ENCODE peak calls at places on chromosomes 11 and 22, in nine cellular contexts. N is A549, O is foreskin fibroblast, D is kidney, A is transverse colon, Q is hepatocyte, H is mucosa of descending colon, M is neural crest cell, S is lower leg skin. L is an unnamed sample.

GRCh38 chr11:84106560-84106959 is 820.4 kb upstream of the CCDC90B start:
- DNase-seq in N (no peak), O (no peak), D (no peak), A (no peak), Q (no peak), H (no peak), M (no peak), S (no peak), L (no peak)

GRCh38 chr11:44609028-44609782 is 43.7 kb downstream of the CD82 start:
- DNase-seq in N (no peak), O (no peak), D (no peak), A (peak; percentile 21), Q (no peak), H (no peak), M (no peak), S (no peak), L (no peak)

GRCh38 chr11:3736816-3737215 is 60.5 kb downstream of the NUP98 start:
- DNase-seq in N (no peak), O (peak; percentile 28), D (no peak), A (no peak), Q (no peak), H (no peak), M (no peak), S (no peak), L (no peak)

GRCh38 chr11:66365711-66366619 is 5.6 kb downstream of the SLC29A2 start:
- DNase-seq in N (no peak), O (no peak), D (no peak), A (no peak), Q (peak; percentile 4), H (no peak), M (no peak), S (no peak), L (no peak)

GRCh38 chr11:129286813-129287212 is 88.8 kb upstream of the BARX2 start:
- DNase-seq in N (no peak), O (peak; percentile 8), D (no peak), A (no peak), Q (no peak), H (no peak), M (no peak), S (no peak), L (no peak)

GRCh38 chr22:39284142-39284980 is 35.1 kb downstream of the RPL3 start:
- DNase-seq in N (no peak), O (no peak), D (no peak), A (no peak), Q (no peak), H (no peak), M (no peak), S (no peak), L (no peak)

GRCh38 chr11:65695459-65696241 is 16.4 kb upstream of the KAT5 start:
- DNase-seq in N (no peak), O (no peak), D (peak; percentile 83), A (peak; percentile 82), Q (peak; percentile 47), H (peak; percentile 90), M (no peak), S (no peak), L (no peak)

GRCh38 chr22:30424471-30425326 is 869 bp upstream of the MTFP1 start:
- DNase-seq in N (peak; percentile 30), O (peak; percentile 60), D (peak; percentile 60), A (peak; percentile 23), Q (peak; percentile 37), H (peak; percentile 14), M (peak; percentile 21), S (no peak), L (no peak)

GRCh38 chr11:120785576-120785975 is 238.3 kb upstream of the TBCEL start:
- DNase-seq in N (no peak), O (no peak), D (no peak), A (no peak), Q (no peak), H (no peak), M (no peak), S (no peak), L (no peak)

GRCh38 chr11:61952882-61953281 is 2.7 kb downstream of the BEST1 start:
- DNase-seq in N (no peak), O (no peak), D (no peak), A (no peak), Q (no peak), H (no peak), M (no peak), S (no peak), L (no peak)

GRCh38 chr11:61956191-61957027 is 6.3 kb downstream of the BEST1 start:
- DNase-seq in N (no peak), O (no peak), D (no peak), A (no peak), Q (no peak), H (no peak), M (no peak), S (no peak), L (no peak)

GRCh38 chr11:61955416-61956135 is 5.4 kb downstream of the BEST1 start:
- DNase-seq in N (no peak), O (peak; percentile 58), D (peak; percentile 85), A (peak; percentile 46), Q (peak; percentile 58), H (no peak), M (no peak), S (no peak), L (no peak)

GRCh38 chr11:61954106-61955030 is 4.2 kb downstream of the BEST1 start:
- DNase-seq in N (peak; percentile 36), O (peak; percentile 69), D (no peak), A (no peak), Q (peak; percentile 44), H (no peak), M (no peak), S (no peak), L (no peak)

DNA sequence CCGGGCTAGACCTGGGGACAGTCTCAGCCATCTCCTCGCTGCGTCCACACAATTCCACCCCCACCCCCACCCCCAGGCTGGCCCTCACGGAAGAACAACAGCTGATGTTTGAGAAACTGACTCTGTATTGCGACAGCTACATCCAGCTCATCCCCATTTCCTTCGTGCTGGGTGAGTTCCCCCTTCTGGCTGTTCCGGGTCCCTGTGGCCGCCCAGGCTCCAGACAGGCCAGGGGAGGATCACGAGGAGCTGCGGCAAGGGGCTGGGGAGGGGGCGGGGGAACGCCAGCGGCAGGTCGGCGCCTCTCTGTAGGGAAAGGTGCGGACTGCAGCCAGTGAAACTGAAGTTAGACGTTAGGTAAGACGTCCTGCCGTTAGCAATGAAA is 4.9 kb downstream of the BEST1 start:
- DNase-seq in N (peak; percentile 62), O (peak; percentile 95), D (peak; percentile 90), A (peak; percentile 49), Q (peak; percentile 85), H (peak; percentile 32), M (no peak), S (no peak), L (no peak)
- TF ChIP-seq CTCF in N (no peak), O (peak; percentile 27), D (peak; percentile 17), A (no peak), Q (peak; percentile 21), H (no peak), M (no peak), S (no peak), L (no peak)

DNA sequence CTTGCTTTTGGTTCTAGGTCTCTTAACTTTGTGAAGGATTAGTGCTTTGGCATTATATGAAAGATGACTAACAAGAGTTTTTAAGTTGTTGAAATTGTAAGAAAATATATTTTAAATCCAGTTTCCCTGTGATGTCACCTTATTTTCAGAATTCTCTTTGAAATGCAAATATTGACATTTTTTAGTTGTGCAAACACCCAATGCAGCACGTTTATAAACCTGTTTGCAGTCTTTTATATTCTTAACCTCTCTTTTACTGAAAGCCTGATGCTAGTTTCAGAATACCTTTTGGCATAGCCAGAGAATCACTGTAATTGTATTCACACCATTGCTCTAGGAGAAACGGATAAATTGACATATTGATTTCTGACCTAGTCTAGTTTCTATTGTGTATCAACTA is 42.8 kb upstream of the SLC37A2 start:
- DNase-seq in N (no peak), O (no peak), D (no peak), A (no peak), Q (no peak), H (no peak), M (no peak), S (no peak), L (no peak)
- TF ChIP-seq CTCF in N (no peak), O (no peak), D (no peak), A (no peak), Q (no peak), H (no peak), M (no peak), S (no peak), L (no peak)

GRCh38 chr11:124800226-124800929 is at the start of gene MSANTD2:
- DNase-seq in N (peak; percentile 68), O (peak; percentile 89), D (peak; percentile 94), A (peak; percentile 83), Q (peak; percentile 92), H (peak; percentile 84), M (peak; percentile 76), S (peak; percentile 55), L (peak; percentile 67)
- TF ChIP-seq CTCF in N (no peak), O (no peak), D (no peak), A (no peak), Q (no peak), H (no peak), M (no peak), S (no peak), L (no peak)

DNA sequence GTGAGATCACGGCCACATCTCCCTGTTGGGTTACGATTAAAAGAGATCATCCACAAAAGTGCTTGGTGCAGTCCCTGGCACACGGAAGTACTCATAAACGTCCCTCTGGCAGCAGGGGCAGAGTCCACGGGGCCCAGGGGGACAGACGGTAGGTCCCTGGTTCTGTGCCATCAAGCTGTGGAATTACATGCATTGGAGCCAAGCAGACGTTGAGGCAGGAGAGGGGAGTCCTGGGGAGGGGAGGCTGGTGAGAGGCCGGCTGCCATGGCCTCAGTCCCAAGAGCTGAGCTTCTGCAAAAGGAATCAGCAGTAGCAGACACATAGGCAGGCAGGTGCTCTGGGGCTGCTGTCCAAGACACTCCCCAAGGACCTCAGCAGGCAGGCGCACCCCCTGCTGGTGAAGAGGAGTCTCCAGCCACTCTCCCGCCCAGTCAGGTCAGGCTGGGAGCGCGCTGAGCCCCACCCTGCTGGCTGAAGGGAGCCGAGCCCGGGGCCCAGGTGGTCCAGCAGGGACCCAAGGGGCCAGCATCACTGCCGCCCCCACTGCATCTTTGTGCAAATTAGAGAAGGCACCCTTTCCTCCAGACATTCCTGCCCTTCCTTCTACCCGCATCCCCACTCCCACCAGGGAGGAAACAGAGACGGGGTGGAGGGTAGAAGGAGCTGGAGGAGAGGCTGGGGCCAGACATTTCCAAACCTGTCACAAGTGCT is 7.6 kb upstream of the KCTD17 start:
- DNase-seq in N (peak; percentile 82), O (peak; percentile 53), D (peak; percentile 85), A (peak; percentile 89), Q (peak; percentile 86), H (peak; percentile 88), M (peak; percentile 39), S (peak; percentile 45), L (peak; percentile 62)
- TF ChIP-seq CTCF in N (peak; percentile 59), O (peak; percentile 48), D (peak; percentile 68), A (peak; percentile 72), Q (peak; percentile 63), H (peak; percentile 69), M (peak; percentile 70), S (no peak), L (peak; percentile 80)

DNA sequence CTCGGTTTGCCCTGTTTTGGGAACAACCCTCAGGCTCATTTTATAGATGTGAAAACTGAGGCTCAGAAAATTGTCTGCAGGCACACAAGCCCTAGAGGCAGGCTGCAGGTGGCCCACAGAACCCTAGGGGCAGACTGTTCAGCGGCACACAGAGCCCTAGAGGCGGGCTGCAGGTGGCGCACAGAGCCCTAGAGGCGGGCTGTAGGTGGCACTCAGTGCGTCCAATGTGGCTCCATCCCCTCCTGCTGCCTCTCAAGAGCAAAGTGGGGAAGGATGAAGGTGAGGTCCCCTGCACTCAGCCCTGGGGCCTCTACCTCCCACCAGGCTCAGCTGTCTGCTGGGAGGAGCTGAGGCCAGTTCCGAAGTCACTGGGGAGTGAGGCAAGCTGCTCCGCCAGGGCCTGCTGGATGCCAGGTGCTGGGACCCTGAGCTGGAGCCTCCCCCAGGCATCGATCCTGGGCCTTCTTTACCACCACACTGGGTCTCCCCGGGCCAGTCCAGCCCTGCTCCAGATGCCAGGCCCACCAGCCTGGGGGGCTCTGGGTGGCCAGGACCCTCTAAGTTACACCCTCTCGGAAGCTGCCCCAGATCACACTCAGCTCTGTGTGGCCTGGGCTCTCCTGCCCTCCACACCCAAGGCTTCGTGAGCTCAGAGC is 2.3 kb downstream of the ACY3 start:
- DNase-seq in N (peak; percentile 47), O (no peak), D (no peak), A (peak; percentile 54), Q (peak; percentile 16), H (no peak), M (no peak), S (no peak), L (no peak)
- TF ChIP-seq CTCF in N (peak; percentile 32), O (no peak), D (peak; percentile 26), A (no peak), Q (no peak), H (no peak), M (peak; percentile 40), S (no peak), L (peak; percentile 58)

L was measured in progenitor cell of endocrine pancreas.